ENCODE peak calls at places on chromosomes 7 and 10, in four cellular contexts. P, D, X and L are unnamed samples.

GRCh38 chr7:44348300-44348699 is 22.9 kb upstream of the CAMK2B start:
- DNase-seq in X (peak), P (no peak), D (peak), L (no peak)

GRCh38 chr10:1096287-1096889 is 40.2 kb downstream of the WDR37 start:
- DNase-seq in P (no peak), D (no peak), X (no peak), L (no peak)

GRCh38 chr7:76356115-76356514 is 2.7 kb downstream of the YWHAG start:
- DNase-seq in X (no peak), D (no peak), P (no peak), L (no peak)

GRCh38 chr10:21727452-21728168 is 193.6 kb downstream of the MLLT10 start:
- DNase-seq in X (no peak), P (no peak), D (no peak), L (no peak)

GRCh38 chr7:44534087-44534486 is 7.0 kb downstream of the NPC1L1 start:
- DNase-seq in P (no peak), X (peak), D (no peak), L (no peak)

GRCh38 chr10:53667063-53667462 is 894.5 kb upstream of the MBL2 start:
- DNase-seq in X (no peak), D (no peak), P (no peak), L (no peak)

GRCh38 chr7:155001756-155002410 is 1.0 kb downstream of the PAXIP1 start:
- DNase-seq in D (peak), P (no peak), X (no peak), L (no peak)

GRCh38 chr10:44975487-44976331 is 2.9 kb downstream of the DEPP1 start:
- DNase-seq in P (no peak), X (peak), D (peak), L (no peak)

GRCh38 chr10:101291254-101292193 is 62.3 kb upstream of the LBX1 start:
- DNase-seq in P (no peak), X (peak), D (peak), L (peak)